ENCODE peak calls at places on chromosomes 11 and 22, in four cellular contexts. Q is IMR-90, E is endodermal cell, C is fibroblast of lung. U is an unnamed sample.

GRCh38 chr11:30960387-30960992 is 374.3 kb upstream of the MPPED2 start:
- DNase-seq in Q (peak), E (no peak), C (peak), U (peak)

GRCh38 chr11:5992604-5993251 is 5.9 kb upstream of the OR52L1 start:
- DNase-seq in Q (peak), E (no peak), C (peak), U (peak)

GRCh38 chr11:85756401-85757200 is 54.3 kb downstream of the SYTL2 start:
- DNase-seq in Q (no peak), E (no peak), C (no peak), U (no peak)

GRCh38 chr22:30864441-30865420 is 103.8 kb downstream of the MORC2 start:
- DNase-seq in Q (no peak), E (no peak), C (no peak), U (peak)

GRCh38 chr11:746289-747175 is 732 bp upstream of the TALDO1 start:
- DNase-seq in Q (peak), E (peak), C (peak), U (no peak)

GRCh38 chr11:82631722-82632630 is 101.7 kb downstream of the FAM181B start:
- DNase-seq in Q (peak), E (no peak), C (peak), U (no peak)

GRCh38 chr11:2519879-2520735 is 75.3 kb downstream of the KCNQ1 start:
- DNase-seq in Q (no peak), E (peak), C (no peak), U (peak)

GRCh38 chr11:126497581-126498109 is 142.2 kb downstream of the ST3GAL4 start:
- DNase-seq in Q (no peak), E (peak), C (no peak), U (no peak)

GRCh38 chr11:65454696-65455456 is 32.3 kb downstream of the NEAT1 start:
- DNase-seq in Q (peak), E (peak), C (peak), U (peak)

GRCh38 chr22:40819741-40820140 is 595 bp upstream of the SLC25A17 start:
- DNase-seq in Q (peak), E (no peak), C (peak), U (peak)

GRCh38 chr11:120178441-120179070 is 32.3 kb upstream of the OAF start:
- DNase-seq in Q (peak), E (no peak), C (peak), U (no peak)

GRCh38 chr11:33072465-33072864 is 33.1 kb downstream of the TCP11L1 start:
- DNase-seq in Q (no peak), E (no peak), C (no peak), U (no peak)

GRCh38 chr11:117925198-117925925 is 3.8 kb downstream of the TMPRSS13 start:
- DNase-seq in Q (no peak), E (no peak), C (no peak), U (no peak)

GRCh38 chr11:134196756-134197155 is 27.0 kb downstream of the NCAPD3 start:
- DNase-seq in Q (no peak), E (no peak), C (no peak), U (no peak)

GRCh38 chr11:69546735-69547370 is 65.4 kb downstream of the LINC01488 start:
- DNase-seq in Q (no peak), E (no peak), C (no peak), U (no peak)

GRCh38 chr11:44979536-44980399 is 29.1 kb upstream of the TP53I11 start:
- DNase-seq in Q (no peak), E (peak), C (no peak), U (no peak)

GRCh38 chr22:39177456-39177775 is 24.9 kb upstream of the CBX7 start:
- DNase-seq in Q (no peak), E (peak), C (no peak), U (no peak)

GRCh38 chr11:47192111-47192510 is 5.9 kb upstream of the PACSIN3 start:
- DNase-seq in Q (no peak), E (no peak), C (no peak), U (no peak)

GRCh38 chr22:37492428-37493344 is 6.5 kb upstream of the MFNG start:
- DNase-seq in Q (peak), E (peak), C (peak), U (peak)

GRCh38 chr11:86459682-86460460 is 85.2 kb downstream of the CCDC81 start:
- DNase-seq in Q (peak), E (peak), C (peak), U (peak)

GRCh38 chr11:70414341-70415100 is 16.2 kb downstream of the CTTN start:
- DNase-seq in Q (no peak), E (no peak), C (no peak), U (no peak)

GRCh38 chr11:1073261-1073724 is 1.4 kb upstream of the MUC2 start:
- DNase-seq in Q (peak), E (no peak), C (peak), U (no peak)

GRCh38 chr11:121552160-121552559 is 99.4 kb upstream of the SORL1-AS1 start:
- DNase-seq in Q (no peak), E (no peak), C (no peak), U (no peak)

GRCh38 chr11:121551463-121551862 is 98.7 kb upstream of the SORL1-AS1 start:
- DNase-seq in Q (no peak), E (no peak), C (no peak), U (no peak)

GRCh38 chr11:121547574-121547973 is 94.8 kb upstream of the SORL1-AS1 start:
- DNase-seq in Q (no peak), E (no peak), C (no peak), U (no peak)

GRCh38 chr11:121553367-121553766 is 100.6 kb upstream of the SORL1-AS1 start:
- DNase-seq in Q (no peak), E (no peak), C (no peak), U (no peak)

GRCh38 chr11:121550247-121551132 is 97.7 kb upstream of the SORL1-AS1 start:
- DNase-seq in Q (peak), E (no peak), C (no peak), U (no peak)
- H3K9ac ChIP-seq in Q (no peak), E (no peak), C (no peak), U (no peak)

GRCh38 chr11:110878513-110878912 is 166.3 kb upstream of the ARHGAP20 start:
- DNase-seq in Q (peak), E (no peak), C (peak), U (no peak)
- H3K9ac ChIP-seq in Q (no peak), E (no peak), C (no peak), U (no peak)

GRCh38 chr11:115674176-115674575 is 170.0 kb upstream of the CADM1 start:
- DNase-seq in Q (peak), E (peak), C (peak), U (no peak)
- H3K9ac ChIP-seq in Q (no peak), E (no peak), C (no peak), U (no peak)

DNA sequence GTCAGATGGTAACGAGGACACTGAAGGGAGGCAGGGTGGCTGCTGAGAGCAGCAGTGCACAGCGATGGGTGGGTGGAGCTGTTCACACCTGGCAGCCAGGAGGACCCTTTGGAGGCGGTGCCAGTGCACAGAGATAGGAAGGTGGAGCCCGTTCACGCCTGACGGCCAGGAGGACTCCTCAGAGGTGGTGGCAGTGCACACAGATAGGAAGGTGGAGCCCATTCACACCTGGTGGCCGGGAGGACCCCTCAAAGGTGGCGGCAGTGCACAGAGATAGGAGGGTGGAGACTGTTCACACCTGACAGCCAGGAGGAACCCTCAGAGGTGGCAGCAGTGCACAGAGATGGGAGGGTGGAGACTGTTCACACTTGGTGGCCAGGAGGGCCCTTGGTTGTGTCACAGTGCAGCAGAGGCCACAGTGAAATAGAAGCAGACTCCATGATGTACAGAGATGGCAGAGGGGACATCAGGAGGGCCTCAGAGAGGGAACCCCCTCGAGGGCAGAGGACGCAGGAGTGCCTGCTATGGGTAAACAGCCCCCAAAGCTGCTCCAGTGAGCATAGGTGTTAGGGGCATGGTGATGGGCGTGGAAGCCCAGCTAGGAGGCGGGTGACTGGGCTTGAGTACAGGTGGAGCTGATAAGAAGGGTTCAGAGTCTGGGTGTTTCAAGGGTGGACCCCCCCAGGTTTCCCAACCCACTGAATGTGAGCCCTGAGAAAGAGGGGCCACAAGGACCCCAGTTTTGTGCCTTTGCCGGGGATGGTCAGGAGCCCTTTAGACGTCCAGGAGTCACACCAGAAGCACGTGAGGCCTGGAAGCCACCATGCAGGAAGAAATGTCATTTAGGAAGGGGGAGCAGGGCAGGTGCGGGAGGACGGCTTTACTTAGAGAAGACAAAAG is 566.7 kb downstream of the BRD1 start:
- DNase-seq in Q (no peak), E (peak), C (no peak), U (no peak)
- H3K9ac ChIP-seq in Q (no peak), E (no peak), C (no peak), U (no peak)

GRCh38 chr11:63834532-63835155 is 4.3 kb upstream of the MARK2 start:
- DNase-seq in Q (no peak), E (no peak), C (no peak), U (no peak)
- H3K9ac ChIP-seq in Q (no peak), E (no peak), C (no peak), U (no peak)

GRCh38 chr22:48070083-48070482 is 1307.6 kb downstream of the TBC1D22A start:
- DNase-seq in Q (no peak), E (no peak), C (no peak), U (no peak)

GRCh38 chr22:48070760-48071159 is 1308.3 kb downstream of the TBC1D22A start:
- DNase-seq in Q (no peak), E (peak), C (no peak), U (no peak)

GRCh38 chr22:48071828-48072227 is 1309.4 kb downstream of the TBC1D22A start:
- DNase-seq in Q (no peak), E (no peak), C (no peak), U (no peak)

GRCh38 chr22:48071305-48071704 is 1308.9 kb downstream of the TBC1D22A start:
- DNase-seq in Q (no peak), E (no peak), C (no peak), U (no peak)

GRCh38 chr22:48072777-48073176 is 1310.3 kb downstream of the TBC1D22A start:
- DNase-seq in Q (no peak), E (peak), C (no peak), U (no peak)
- H3K9ac ChIP-seq in Q (no peak), E (no peak), C (no peak), U (no peak)